ENCODE peak calls at places on chromosomes 1 and 21, in five cellular contexts. U is heart left ventricle; Q is neural crest cell; A is stimulated activated CD4-positive, alpha-beta T cell treated with anti-CD3 and anti-CD28 coated beads, Interleukin-4, amount 100 ng/mL, for 24 hours; N is T1000. H is an unnamed sample.

GRCh38 chr1:7538033-7538432 is 233.1 kb upstream of the VAMP3 start:
- DNase-seq in U (peak; percentile 23), Q (no peak), A (no peak), N (no peak), H (no peak)

GRCh38 chr1:94550800-94551241 is 9.3 kb upstream of the F3 start:
- DNase-seq in U (no peak), Q (no peak), A (no peak), N (no peak), H (no peak)

GRCh38 chr1:243354511-243355153 is 98.8 kb downstream of the SDCCAG8 start:
- DNase-seq in U (no peak), Q (no peak), A (no peak), N (no peak), H (peak; percentile 19)

GRCh38 chr1:9659328-9659727 is 7.8 kb downstream of the PIK3CD start:
- DNase-seq in U (no peak), Q (no peak), A (no peak), N (peak; percentile 57), H (no peak)

GRCh38 chr1:27628712-27629111 is 6.3 kb downstream of the FGR start:
- DNase-seq in U (no peak), Q (no peak), A (no peak), N (no peak), H (peak; percentile 50)

GRCh38 chr1:41023279-41023990 is 1.9 kb upstream of the SLFNL1 start:
- DNase-seq in U (no peak), Q (no peak), A (no peak), N (no peak), H (no peak)

GRCh38 chr1:53541761-53542550 is 82.8 kb downstream of the DMRTB1 start:
- DNase-seq in U (peak; percentile 37), Q (no peak), A (no peak), N (peak; percentile 80), H (no peak)

GRCh38 chr1:208524920-208525319 is 280.7 kb upstream of the PLXNA2 start:
- DNase-seq in U (no peak), Q (no peak), A (no peak), N (no peak), H (no peak)

GRCh38 chr1:2824999-2825398 is 23.5 kb upstream of the TTC34 start:
- DNase-seq in U (no peak), Q (no peak), A (no peak), N (no peak), H (no peak)

GRCh38 chr21:46069719-46070279 is 28.1 kb upstream of the COL6A2 start:
- DNase-seq in U (no peak), Q (no peak), A (no peak), N (no peak), H (no peak)